ENCODE peak calls at places on chromosome 6, in seven cellular contexts. E, N, W, J, Z, I and Q are unnamed samples.

GRCh38 chr6:159075506-159076100 is 30.8 kb upstream of the TAGAP start:
- DNase-seq in E (no peak), N (no peak), W (no peak), J (peak), Z (no peak), I (no peak), Q (no peak)

GRCh38 chr6:23349521-23350147 is 776.4 kb upstream of the NRSN1 start:
- DNase-seq in E (no peak), N (no peak), W (peak), J (no peak), Z (no peak), I (no peak), Q (no peak)

GRCh38 chr6:5179917-5180316 is 80.8 kb downstream of the LYRM4 start:
- DNase-seq in E (no peak), N (no peak), W (no peak), J (no peak), Z (no peak), I (no peak), Q (no peak)

GRCh38 chr6:144266091-144266649 is 19.0 kb upstream of the UTRN start:
- DNase-seq in E (no peak), N (no peak), W (peak), J (no peak), Z (no peak), I (no peak), Q (no peak)

GRCh38 chr6:138404666-138405337 is 779 bp downstream of the HEBP2 start:
- DNase-seq in E (no peak), N (no peak), W (no peak), J (no peak), Z (no peak), I (no peak), Q (no peak)

GRCh38 chr6:26223677-26224546 is 136.7 kb downstream of the HFE start:
- DNase-seq in E (peak), N (no peak), W (peak), J (no peak), Z (no peak), I (no peak), Q (no peak)

GRCh38 chr6:30876039-30876730 is 8.1 kb upstream of the DDR1 start:
- DNase-seq in E (no peak), N (no peak), W (no peak), J (no peak), Z (no peak), I (no peak), Q (no peak)

GRCh38 chr6:147834377-147834776 is 325.9 kb downstream of the SAMD5 start:
- DNase-seq in E (no peak), N (no peak), W (no peak), J (no peak), Z (no peak), I (no peak), Q (no peak)

GRCh38 chr6:21083708-21084107 is 509.8 kb upstream of the SOX4 start:
- DNase-seq in E (no peak), N (no peak), W (no peak), J (no peak), Z (no peak), I (no peak), Q (no peak)

GRCh38 chr6:80022803-80023202 is 18.4 kb downstream of the TTK start:
- DNase-seq in E (no peak), N (no peak), W (peak), J (no peak), Z (no peak), I (no peak), Q (no peak)

GRCh38 chr6:160952633-160953281 is 38.8 kb upstream of the MAP3K4 start:
- DNase-seq in E (no peak), N (no peak), W (no peak), J (no peak), Z (no peak), I (no peak), Q (no peak)

GRCh38 chr6:11650297-11650696 is 112.7 kb downstream of the TMEM170B start:
- DNase-seq in E (no peak), N (peak), W (peak), J (no peak), Z (no peak), I (no peak), Q (no peak)

GRCh38 chr6:39077882-39078594 is 29.5 kb downstream of the GLP1R start:
- DNase-seq in E (no peak), N (no peak), W (no peak), J (no peak), Z (no peak), I (no peak), Q (no peak)

GRCh38 chr6:21885532-21886089 is 292.1 kb downstream of the SOX4 start:
- DNase-seq in E (no peak), N (no peak), W (peak), J (peak), Z (no peak), I (no peak), Q (no peak)

GRCh38 chr6:31658983-31659648 is 1.5 kb downstream of the C6orf47 start:
- DNase-seq in E (no peak), N (no peak), W (no peak), J (no peak), Z (no peak), I (no peak), Q (no peak)

GRCh38 chr6:42714098-42714761 is 8.2 kb downstream of the PRPH2 start:
- DNase-seq in E (no peak), N (no peak), W (no peak), J (no peak), Z (no peak), I (no peak), Q (no peak)

GRCh38 chr6:6694825-6695710 is 106.5 kb downstream of the LY86 start:
- DNase-seq in E (no peak), N (no peak), W (no peak), J (no peak), Z (peak), I (no peak), Q (no peak)

GRCh38 chr6:134466751-134467525 is 149.0 kb upstream of the SGK1 start:
- DNase-seq in E (no peak), N (no peak), W (no peak), J (no peak), Z (no peak), I (no peak), Q (no peak)

GRCh38 chr6:102680413-102680812 is 1286.9 kb downstream of the GRIK2 start:
- DNase-seq in E (no peak), N (no peak), W (no peak), J (no peak), Z (no peak), I (no peak), Q (no peak)

GRCh38 chr6:162442675-162443074 is 284.9 kb downstream of the PRKN start:
- DNase-seq in E (no peak), N (no peak), W (no peak), J (no peak), Z (no peak), I (no peak), Q (no peak)

GRCh38 chr6:116229287-116229913 is 24.5 kb downstream of the TSPYL4 start:
- DNase-seq in E (no peak), N (no peak), W (peak), J (no peak), Z (no peak), I (no peak), Q (no peak)

GRCh38 chr6:41529049-41529448 is 17.1 kb upstream of the FOXP4 start:
- DNase-seq in E (no peak), N (no peak), W (no peak), J (no peak), Z (no peak), I (no peak), Q (no peak)